ENCODE peak calls at places on chromosome 15, in eight cellular contexts. M is pancreas, L is right lobe of liver, Z is heart right ventricle, U is fibroblast of lung, V is heart left ventricle, W is endothelial cell of umbilical vein, C is PC-9. D is an unnamed sample.

GRCh38 chr15:78162038-78162437 is 12.9 kb downstream of the IDH3A start:
- DNase-seq in M (no peak), L (no peak), Z (no peak), U (no peak), V (no peak), W (no peak), C (no peak), D (peak; percentile 89)

GRCh38 chr15:98174286-98174685 is 213.8 kb downstream of the ARRDC4 start:
- DNase-seq in M (no peak), L (no peak), Z (no peak), U (no peak), V (no peak), W (no peak), C (no peak), D (no peak)

GRCh38 chr15:88023956-88024355 is 232.6 kb downstream of the NTRK3 start:
- DNase-seq in M (no peak), L (no peak), Z (no peak), U (no peak), V (no peak), W (no peak), C (no peak), D (no peak)

GRCh38 chr15:60844431-60845174 is 365.7 kb upstream of the ICE2 start:
- DNase-seq in M (no peak), L (no peak), Z (no peak), U (no peak), V (no peak), W (no peak), C (no peak), D (no peak)

GRCh38 chr15:65285291-65286068 is 1.2 kb downstream of the PARP16 start:
- DNase-seq in M (no peak), L (no peak), Z (no peak), U (peak; percentile 19), V (no peak), W (no peak), C (no peak), D (no peak)

GRCh38 chr15:79170256-79170664 is 79.7 kb upstream of the RASGRF1 start:
- DNase-seq in M (no peak), L (no peak), Z (peak; percentile 35), U (no peak), V (peak; percentile 48), W (no peak), C (peak; percentile 71), D (no peak)

GRCh38 chr15:79025201-79025600 is 65.4 kb downstream of the RASGRF1 start:
- DNase-seq in M (no peak), L (no peak), Z (no peak), U (no peak), V (no peak), W (no peak), C (no peak), D (no peak)

GRCh38 chr15:26294062-26294689 is 431.0 kb upstream of the ATP10A start:
- DNase-seq in M (no peak), L (no peak), Z (peak; percentile 37), U (no peak), V (peak; percentile 64), W (no peak), C (no peak), D (peak; percentile 72)

GRCh38 chr15:68672781-68673205 is 94.0 kb downstream of the CORO2B start:
- DNase-seq in M (no peak), L (no peak), Z (no peak), U (peak; percentile 37), V (no peak), W (no peak), C (no peak), D (no peak)

GRCh38 chr15:42137461-42138261 is 18.8 kb downstream of the PLA2G4F start:
- DNase-seq in M (no peak), L (no peak), Z (no peak), U (peak; percentile 65), V (no peak), W (peak; percentile 66), C (no peak), D (peak; percentile 48)

GRCh38 chr15:42145546-42146455 is 10.6 kb downstream of the PLA2G4F start:
- DNase-seq in M (no peak), L (no peak), Z (no peak), U (no peak), V (no peak), W (no peak), C (no peak), D (no peak)

GRCh38 chr15:94079968-94080367 is 151.4 kb upstream of the MCTP2 start:
- DNase-seq in M (no peak), L (no peak), Z (no peak), U (no peak), V (no peak), W (no peak), C (no peak), D (no peak)

GRCh38 chr15:59647085-59647484 is 10.2 kb downstream of the GTF2A2 start:
- DNase-seq in M (no peak), L (no peak), Z (no peak), U (no peak), V (no peak), W (no peak), C (no peak), D (no peak)
- H3K36me3 ChIP-seq in M (peaks cover 21% of the 10 kb centered on the region), L (no peaks in the 10 kb centered on the region), Z (peaks cover 89% of the 10 kb centered on the region), U (peaks cover 4% of the 10 kb centered on the region), V (peaks cover 8% of the 10 kb centered on the region), W (peaks cover 23% of the 10 kb centered on the region), C (peaks cover 9% of the 10 kb centered on the region), D (no peaks in the 10 kb centered on the region)

GRCh38 chr15:73572296-73572695 is 60.9 kb downstream of the NPTN start:
- DNase-seq in M (no peak), L (no peak), Z (no peak), U (no peak), V (no peak), W (no peak), C (no peak), D (no peak)

GRCh38 chr15:73573071-73573470 is 60.1 kb downstream of the NPTN start:
- DNase-seq in M (no peak), L (no peak), Z (no peak), U (no peak), V (no peak), W (no peak), C (no peak), D (no peak)

GRCh38 chr15:73570355-73571032 is 62.7 kb downstream of the NPTN start:
- DNase-seq in M (no peak), L (no peak), Z (no peak), U (no peak), V (no peak), W (no peak), C (no peak), D (no peak)

GRCh38 chr15:73573572-73573971 is 59.6 kb downstream of the NPTN start:
- DNase-seq in M (no peak), L (peak; percentile 28), Z (peak; percentile 66), U (peak; percentile 94), V (peak; percentile 46), W (peak; percentile 80), C (no peak), D (no peak)

DNA sequence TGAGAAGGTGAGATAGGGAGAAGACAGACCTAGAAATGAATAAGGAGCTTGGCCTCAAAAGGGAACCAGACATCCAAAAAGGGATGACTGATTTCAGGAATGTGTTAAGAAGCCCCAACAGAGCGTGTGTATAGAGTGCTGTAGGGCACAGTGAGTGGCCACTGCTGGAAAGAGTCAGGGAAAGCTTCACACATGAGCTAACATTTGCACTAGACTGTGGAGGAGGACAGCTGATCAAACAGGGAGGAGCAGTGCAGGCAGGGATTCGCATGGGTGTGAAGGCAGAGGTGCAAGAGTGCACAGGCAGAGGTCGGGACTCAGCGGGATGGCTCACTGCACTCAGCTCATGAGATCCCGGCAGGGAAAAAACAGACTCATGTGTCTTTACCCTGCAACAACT is 61.8 kb downstream of the NPTN start:
- DNase-seq in M (no peak), L (no peak), Z (no peak), U (no peak), V (no peak), W (no peak), C (no peak), D (no peak)
- H3K36me3 ChIP-seq in M (peaks cover 39% of the 10 kb centered on the region), L (no peaks in the 10 kb centered on the region), Z (peaks cover 93% of the 10 kb centered on the region), U (peaks cover 12% of the 10 kb centered on the region), V (peaks cover 20% of the 10 kb centered on the region), W (peaks cover 12% of the 10 kb centered on the region), C (peaks cover 31% of the 10 kb centered on the region), D (no peaks in the 10 kb centered on the region)

DNA sequence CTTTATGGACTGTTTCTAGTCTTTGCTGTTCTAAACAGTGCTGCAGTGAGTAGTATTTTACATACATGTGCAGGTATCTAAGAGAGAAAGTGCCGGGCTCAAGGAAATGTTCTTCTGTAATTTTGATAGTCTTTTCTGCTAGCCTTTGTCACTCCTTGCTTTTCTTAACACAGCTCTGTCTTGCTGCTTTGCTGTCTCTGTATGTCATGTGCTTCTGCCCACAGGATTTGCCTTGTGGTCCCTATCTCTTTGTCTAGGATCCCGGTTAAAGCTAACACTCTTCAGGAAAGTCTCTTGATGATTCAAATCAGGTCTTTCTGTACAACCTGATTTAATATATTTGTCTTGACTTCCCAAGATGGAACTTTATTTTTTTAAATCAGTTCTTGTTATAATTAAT is 31.4 kb upstream of the FBXL22 start:
- DNase-seq in M (no peak), L (no peak), Z (no peak), U (no peak), V (no peak), W (no peak), C (no peak), D (no peak)
- H3K36me3 ChIP-seq in M (peaks cover 25% of the 10 kb centered on the region), L (no peaks in the 10 kb centered on the region), Z (peaks cover 85% of the 10 kb centered on the region), U (peaks cover 8% of the 10 kb centered on the region), V (peaks cover 16% of the 10 kb centered on the region), W (peaks cover 3% of the 10 kb centered on the region), C (no peaks in the 10 kb centered on the region), D (no peaks in the 10 kb centered on the region)

GRCh38 chr15:85611361-85611760 is 183.4 kb downstream of the KLHL25 start:
- DNase-seq in M (no peak), L (no peak), Z (no peak), U (no peak), V (no peak), W (no peak), C (no peak), D (no peak)
- H3K36me3 ChIP-seq in M (no peaks in the 10 kb centered on the region), L (no peaks in the 10 kb centered on the region), Z (peaks cover 11% of the 10 kb centered on the region), U (no peaks in the 10 kb centered on the region), V (no peaks in the 10 kb centered on the region), W (no peaks in the 10 kb centered on the region), C (no peaks in the 10 kb centered on the region), D (no peaks in the 10 kb centered on the region)

GRCh38 chr15:84780492-84780891 is 32.1 kb downstream of the ZNF592 start:
- DNase-seq in M (no peak), L (no peak), Z (no peak), U (no peak), V (no peak), W (no peak), C (no peak), D (no peak)

GRCh38 chr15:84783493-84784251 is 33.5 kb upstream of the ALPK3 start:
- DNase-seq in M (no peak), L (no peak), Z (no peak), U (no peak), V (no peak), W (no peak), C (no peak), D (no peak)

GRCh38 chr15:84782346-84782745 is 34.0 kb downstream of the ZNF592 start:
- DNase-seq in M (no peak), L (no peak), Z (no peak), U (no peak), V (no peak), W (no peak), C (no peak), D (no peak)

GRCh38 chr15:84784262-84784661 is 32.9 kb upstream of the ALPK3 start:
- DNase-seq in M (no peak), L (no peak), Z (no peak), U (no peak), V (no peak), W (no peak), C (no peak), D (no peak)

GRCh38 chr15:84781505-84781904 is 33.1 kb downstream of the ZNF592 start:
- DNase-seq in M (no peak), L (no peak), Z (no peak), U (peak; percentile 20), V (no peak), W (no peak), C (no peak), D (no peak)
- H3K36me3 ChIP-seq in M (peaks cover 29% of the 10 kb centered on the region), L (peaks cover 5% of the 10 kb centered on the region), Z (peaks cover 61% of the 10 kb centered on the region), U (peaks cover 16% of the 10 kb centered on the region), V (peaks cover 18% of the 10 kb centered on the region), W (peaks cover 18% of the 10 kb centered on the region), C (peaks cover 14% of the 10 kb centered on the region), D (no peaks in the 10 kb centered on the region)

D was measured in testis.